ENCODE peak calls at places on chromosomes 4 and X, in five cellular contexts. S is A549, L is K562, D is HepG2, R is H1. N is an unnamed sample.

GRCh38 chrX:31200430-31200829 is 128.6 kb upstream of the FTHL17 start:
- DNase-seq in S (no peak), L (no peak), D (no peak), R (no peak), N (no peak)

GRCh38 chr4:53713296-53713695 is 122.0 kb upstream of the LNX1 start:
- DNase-seq in S (no peak), L (no peak), D (no peak), R (no peak), N (no peak)

GRCh38 chrX:149453030-149453429 is 52.1 kb downstream of the IDS start:
- DNase-seq in S (peak; percentile 8), L (peak; percentile 13), D (no peak), R (no peak), N (no peak)

GRCh38 chrX:45860450-45860849 is 659.8 kb upstream of the DIPK2B start:
- DNase-seq in S (no peak), L (no peak), D (no peak), R (no peak), N (no peak)

GRCh38 chr4:17055788-17056187 is 157.3 kb upstream of the LDB2 start:
- DNase-seq in S (no peak), L (no peak), D (no peak), R (no peak), N (no peak)

GRCh38 chr4:14929669-14930068 is 72.6 kb upstream of the CPEB2 start:
- DNase-seq in S (no peak), L (no peak), D (no peak), R (no peak), N (no peak)

GRCh38 chr4:45566896-45567603 is 556.8 kb downstream of the GABRG1 start:
- DNase-seq in S (no peak), L (no peak), D (no peak), R (no peak), N (no peak)

GRCh38 chr4:56229947-56230346 is 157.3 kb downstream of the AASDH start:
- DNase-seq in S (no peak), L (no peak), D (no peak), R (no peak), N (no peak)

GRCh38 chr4:87375719-87376291 is 15.2 kb downstream of the HSD17B11 start:
- DNase-seq in S (no peak), L (peak; percentile 24), D (peak; percentile 61), R (no peak), N (no peak)

GRCh38 chr4:89800012-89800516 is 36.9 kb downstream of the SNCA start:
- DNase-seq in S (no peak), L (no peak), D (no peak), R (no peak), N (no peak)

GRCh38 chr4:7822858-7823257 is 116.8 kb downstream of the AFAP1 start:
- DNase-seq in S (no peak), L (no peak), D (no peak), R (no peak), N (no peak)

GRCh38 chr4:36187723-36188333 is 56.5 kb downstream of the ARAP2 start:
- DNase-seq in S (peak; percentile 1), L (no peak), D (peak; percentile 1), R (no peak), N (no peak)

GRCh38 chr4:152719291-152719690 is 39.5 kb upstream of the TMEM154 start:
- DNase-seq in S (no peak), L (no peak), D (peak; percentile 18), R (no peak), N (no peak)

GRCh38 chr4:153790962-153791551 is 2.2 kb upstream of the SFRP2 start:
- DNase-seq in S (no peak), L (no peak), D (no peak), R (peak; percentile 88), N (no peak)

GRCh38 chr4:183392377-183392776 is 52.1 kb upstream of the CDKN2AIP start:
- DNase-seq in S (no peak), L (no peak), D (peak; percentile 24), R (no peak), N (no peak)

GRCh38 chrX:142238536-142238935 is 33.4 kb upstream of the MAGEC2 start:
- DNase-seq in S (no peak), L (no peak), D (no peak), R (no peak), N (no peak)

GRCh38 chr4:148261861-148262260 is 180.4 kb downstream of the NR3C2 start:
- DNase-seq in S (no peak), L (no peak), D (no peak), R (no peak), N (no peak)

GRCh38 chr4:83248486-83248885 is 36.1 kb downstream of the COQ2 start:
- DNase-seq in S (no peak), L (no peak), D (no peak), R (no peak), N (no peak)

GRCh38 chr4:77152421-77152820 is 4.6 kb upstream of the CCNG2 start:
- DNase-seq in S (no peak), L (no peak), D (no peak), R (no peak), N (no peak)

GRCh38 chrX:81489987-81490386 is 288.1 kb downstream of the SH3BGRL start:
- DNase-seq in S (no peak), L (no peak), D (no peak), R (no peak), N (no peak)

GRCh38 chrX:21840199-21840557 is 761 bp downstream of the MBTPS2 start:
- DNase-seq in S (no peak), L (no peak), D (no peak), R (no peak), N (no peak)

GRCh38 chrX:69109706-69110635 is 55.3 kb downstream of the PJA1 start:
- DNase-seq in S (peak; percentile 71), L (peak; percentile 23), D (no peak), R (no peak), N (no peak)

GRCh38 chrX:68417651-68418050 is 15.6 kb downstream of the OPHN1 start:
- DNase-seq in S (no peak), L (no peak), D (no peak), R (no peak), N (no peak)

GRCh38 chr4:26609868-26610267 is 26.0 kb downstream of the TBC1D19 start:
- DNase-seq in S (no peak), L (no peak), D (no peak), R (no peak), N (no peak)

GRCh38 chr4:2248044-2248780 is 6.3 kb upstream of the HAUS3 start:
- DNase-seq in S (no peak), L (no peak), D (no peak), R (no peak), N (no peak)

GRCh38 chr4:182862166-182862875 is 54.9 kb downstream of the DCTD start:
- DNase-seq in S (no peak), L (peak; percentile 17), D (peak; percentile 35), R (no peak), N (no peak)

GRCh38 chr4:67891645-67892044 is 7.8 kb upstream of the TMPRSS11D start:
- DNase-seq in S (no peak), L (no peak), D (no peak), R (no peak), N (no peak)

GRCh38 chrX:79182616-79183015 is 38.1 kb downstream of the GPR174 start:
- DNase-seq in S (no peak), L (no peak), D (no peak), R (no peak), N (peak; percentile 84)

GRCh38 chr4:792729-793108 is 33.2 kb downstream of the CPLX1 start:
- DNase-seq in S (no peak), L (no peak), D (no peak), R (no peak), N (no peak)
- TF ChIP-seq HDAC2 in S (no peak), L (no peak), D (no peak), R (no peak), N (no peak)

GRCh38 chrX:20237864-20238263 is 28.8 kb downstream of the RPS6KA3 start:
- DNase-seq in S (no peak), L (no peak), D (no peak), R (no peak), N (no peak)
- TF ChIP-seq HDAC2 in S (no peak), L (no peak), D (no peak), R (no peak), N (no peak)

GRCh38 chrX:71514367-71515038 is 18.4 kb upstream of the OGT start:
- DNase-seq in S (no peak), L (no peak), D (no peak), R (no peak), N (peak; percentile 58)
- TF ChIP-seq HDAC2 in S (no peak), L (no peak), D (no peak), R (no peak), N (no peak)

GRCh38 chr4:150342945-150343344 is 239.0 kb upstream of the MAB21L2 start:
- DNase-seq in S (no peak), L (no peak), D (no peak), R (no peak), N (no peak)

GRCh38 chr4:150348079-150348478 is 233.9 kb upstream of the MAB21L2 start:
- DNase-seq in S (no peak), L (no peak), D (no peak), R (no peak), N (no peak)

GRCh38 chr4:150343796-150344195 is 238.2 kb upstream of the MAB21L2 start:
- DNase-seq in S (no peak), L (no peak), D (no peak), R (no peak), N (no peak)
- TF ChIP-seq HDAC2 in S (no peak), L (no peak), D (no peak), R (no peak), N (no peak)

GRCh38 chr4:20265726-20266125 is 14.0 kb downstream of the SLIT2 start:
- DNase-seq in S (no peak), L (no peak), D (no peak), R (no peak), N (no peak)
- TF ChIP-seq HDAC2 in S (no peak), L (no peak), D (no peak), R (no peak), N (no peak)

DNA sequence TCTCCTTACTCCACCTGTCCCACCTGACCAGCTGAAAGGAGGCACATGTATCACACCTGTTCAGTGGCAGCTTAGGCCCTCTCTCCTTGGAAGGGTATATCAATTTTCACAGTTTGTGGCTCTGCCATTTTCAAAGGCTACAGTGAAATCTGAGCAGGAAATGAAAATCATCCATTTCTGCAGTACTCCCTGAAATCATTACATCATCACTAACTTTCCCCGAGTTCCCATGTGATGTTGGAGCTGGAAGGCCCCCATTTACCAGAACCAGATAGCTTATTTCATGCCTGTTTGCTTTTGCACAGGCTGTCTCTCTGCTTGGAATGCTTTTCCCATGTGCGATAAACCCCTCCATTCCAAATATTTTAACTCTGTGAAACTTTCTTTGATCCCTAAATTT is 31.0 kb upstream of the STX18 start:
- DNase-seq in S (no peak), L (no peak), D (no peak), R (no peak), N (no peak)
- TF ChIP-seq HDAC2 in S (no peak), L (no peak), D (no peak), R (no peak), N (no peak)

N was measured in GM12878.